ENCODE peak calls at places on chromosomes 6 and 20, in six cellular contexts. One of them, this sample, is unnamed.

GRCh38 chr20:24962182-24962492 is 13.1 kb downstream of the CST7 start:
- DNase-seq in right lobe of liver: no peak
- DNase-seq in aorta: no peak
- DNase-seq in fibroblast of lung: no peak
- DNase-seq in right cardiac atrium: no peak
- DNase-seq in stomach: no peak
- DNase-seq in this sample: peak; percentile 48

GRCh38 chr20:62631336-62632317 is 10.7 kb upstream of the SLCO4A1 start:
- DNase-seq in right lobe of liver: no peak
- DNase-seq in aorta: no peak
- DNase-seq in fibroblast of lung: no peak
- DNase-seq in right cardiac atrium: peak; percentile 5
- DNase-seq in stomach: no peak
- DNase-seq in this sample: no peak

GRCh38 chr6:33205172-33206026 is 944 bp downstream of the HSD17B8 start:
- DNase-seq in right lobe of liver: no peak
- DNase-seq in aorta: no peak
- DNase-seq in fibroblast of lung: no peak
- DNase-seq in right cardiac atrium: no peak
- DNase-seq in stomach: no peak
- DNase-seq in this sample: peak; percentile 75

GRCh38 chr6:125198285-125199009 is 44.9 kb downstream of the TPD52L1 start:
- DNase-seq in right lobe of liver: no peak
- DNase-seq in aorta: no peak
- DNase-seq in fibroblast of lung: no peak
- DNase-seq in right cardiac atrium: no peak
- DNase-seq in stomach: no peak
- DNase-seq in this sample: no peak

GRCh38 chr6:164283574-164283973 is 869.1 kb downstream of the QKI start:
- DNase-seq in right lobe of liver: no peak
- DNase-seq in aorta: no peak
- DNase-seq in fibroblast of lung: no peak
- DNase-seq in right cardiac atrium: no peak
- DNase-seq in stomach: no peak
- DNase-seq in this sample: no peak

GRCh38 chr20:9068232-9068781 is 580 bp upstream of the PLCB4 start:
- DNase-seq in right lobe of liver: no peak
- DNase-seq in aorta: peak; percentile 57
- DNase-seq in fibroblast of lung: no peak
- DNase-seq in right cardiac atrium: peak; percentile 47
- DNase-seq in stomach: peak; percentile 70
- DNase-seq in this sample: peak; percentile 69

GRCh38 chr6:43226192-43226851 is 3.0 kb downstream of the DNPH1 start:
- DNase-seq in right lobe of liver: no peak
- DNase-seq in aorta: no peak
- DNase-seq in fibroblast of lung: no peak
- DNase-seq in right cardiac atrium: no peak
- DNase-seq in stomach: no peak
- DNase-seq in this sample: no peak

GRCh38 chr6:68572975-68573374 is 62.1 kb upstream of the ADGRB3 start:
- DNase-seq in right lobe of liver: no peak
- DNase-seq in aorta: no peak
- DNase-seq in fibroblast of lung: no peak
- DNase-seq in right cardiac atrium: no peak
- DNase-seq in stomach: no peak
- DNase-seq in this sample: no peak

GRCh38 chr20:22453244-22454080 is 130.9 kb downstream of the FOXA2 start:
- DNase-seq in right lobe of liver: no peak
- DNase-seq in aorta: no peak
- DNase-seq in fibroblast of lung: no peak
- DNase-seq in right cardiac atrium: no peak
- DNase-seq in stomach: no peak
- DNase-seq in this sample: no peak

GRCh38 chr6:23784313-23784919 is 341.6 kb upstream of the NRSN1 start:
- DNase-seq in right lobe of liver: no peak
- DNase-seq in aorta: no peak
- DNase-seq in fibroblast of lung: no peak
- DNase-seq in right cardiac atrium: no peak
- DNase-seq in stomach: no peak
- DNase-seq in this sample: no peak

GRCh38 chr6:1371933-1372332 is 17.4 kb upstream of the FOXF2 start:
- DNase-seq in right lobe of liver: no peak
- DNase-seq in aorta: no peak
- DNase-seq in fibroblast of lung: no peak
- DNase-seq in right cardiac atrium: no peak
- DNase-seq in stomach: no peak
- DNase-seq in this sample: no peak

GRCh38 chr6:16717275-16717942 is 43.9 kb downstream of the ATXN1 start:
- DNase-seq in right lobe of liver: no peak
- DNase-seq in aorta: no peak
- DNase-seq in fibroblast of lung: no peak
- DNase-seq in right cardiac atrium: no peak
- DNase-seq in stomach: no peak
- DNase-seq in this sample: no peak
- H3K4me1 ChIP-seq in right lobe of liver: no peaks in the 10 kb centered on the region
- H3K4me1 ChIP-seq in aorta: peaks cover 9% of the 10 kb centered on the region
- H3K4me1 ChIP-seq in fibroblast of lung: peaks cover 9% of the 10 kb centered on the region
- H3K4me1 ChIP-seq in right cardiac atrium: peaks cover 13% of the 10 kb centered on the region
- H3K4me1 ChIP-seq in stomach: peaks cover 34% of the 10 kb centered on the region
- H3K4me1 ChIP-seq in this sample: peaks cover 27% of the 10 kb centered on the region

DNA sequence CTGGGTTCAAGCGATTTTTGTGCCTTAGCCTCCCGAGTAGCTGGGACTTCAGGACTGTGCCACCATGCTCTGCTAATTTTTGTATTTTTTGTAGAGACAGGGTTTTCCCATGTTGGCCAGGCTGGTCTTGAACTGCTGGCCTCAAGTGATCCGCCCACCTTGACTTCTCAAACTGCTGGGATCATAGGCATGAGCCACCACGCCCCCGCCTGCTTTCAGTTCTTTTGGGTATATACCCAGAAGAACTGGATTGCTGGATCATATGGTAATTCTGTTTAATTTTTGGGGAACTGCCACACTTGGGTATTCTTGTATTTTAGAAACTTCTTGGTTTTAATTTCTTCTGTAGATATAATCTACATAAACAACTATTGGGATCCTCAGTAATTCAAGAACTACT is 17.0 kb downstream of the CDS2 start:
- DNase-seq in right lobe of liver: no peak
- DNase-seq in aorta: no peak
- DNase-seq in fibroblast of lung: no peak
- DNase-seq in right cardiac atrium: no peak
- DNase-seq in stomach: no peak
- DNase-seq in this sample: no peak
- H3K4me1 ChIP-seq in right lobe of liver: peaks cover 5% of the 10 kb centered on the region
- H3K4me1 ChIP-seq in aorta: peaks cover 23% of the 10 kb centered on the region
- H3K4me1 ChIP-seq in fibroblast of lung: no peaks in the 10 kb centered on the region
- H3K4me1 ChIP-seq in right cardiac atrium: peaks cover 22% of the 10 kb centered on the region
- H3K4me1 ChIP-seq in stomach: peaks cover 35% of the 10 kb centered on the region
- H3K4me1 ChIP-seq in this sample: peaks cover 80% of the 10 kb centered on the region

DNA sequence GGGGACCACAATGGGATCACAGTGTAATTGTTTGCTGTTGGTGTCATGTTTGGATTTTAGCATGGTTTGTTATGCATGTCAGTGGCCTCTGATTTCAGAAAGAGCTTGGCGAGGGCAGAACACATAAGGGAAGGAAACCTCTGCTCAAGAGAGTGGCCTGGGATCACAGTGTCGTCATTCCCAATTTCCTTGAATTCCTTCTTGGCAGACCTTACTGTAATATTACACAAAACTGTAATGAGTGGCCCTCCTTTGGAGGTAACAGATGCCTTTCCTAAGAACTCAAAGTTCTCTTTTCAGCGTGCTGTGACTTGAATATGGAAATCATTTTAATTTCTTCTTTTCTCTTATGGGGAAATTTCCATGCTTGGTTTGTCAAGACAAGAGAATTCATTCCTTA is 46.9 kb downstream of the JAG1 start:
- DNase-seq in right lobe of liver: no peak
- DNase-seq in aorta: no peak
- DNase-seq in fibroblast of lung: peak; percentile 68
- DNase-seq in right cardiac atrium: no peak
- DNase-seq in stomach: no peak
- DNase-seq in this sample: no peak
- H3K4me1 ChIP-seq in right lobe of liver: no peaks in the 10 kb centered on the region
- H3K4me1 ChIP-seq in aorta: peaks cover 7% of the 10 kb centered on the region
- H3K4me1 ChIP-seq in fibroblast of lung: peaks cover 2% of the 10 kb centered on the region
- H3K4me1 ChIP-seq in right cardiac atrium: peaks cover 3% of the 10 kb centered on the region
- H3K4me1 ChIP-seq in stomach: no peaks in the 10 kb centered on the region
- H3K4me1 ChIP-seq in this sample: no peaks in the 10 kb centered on the region

DNA sequence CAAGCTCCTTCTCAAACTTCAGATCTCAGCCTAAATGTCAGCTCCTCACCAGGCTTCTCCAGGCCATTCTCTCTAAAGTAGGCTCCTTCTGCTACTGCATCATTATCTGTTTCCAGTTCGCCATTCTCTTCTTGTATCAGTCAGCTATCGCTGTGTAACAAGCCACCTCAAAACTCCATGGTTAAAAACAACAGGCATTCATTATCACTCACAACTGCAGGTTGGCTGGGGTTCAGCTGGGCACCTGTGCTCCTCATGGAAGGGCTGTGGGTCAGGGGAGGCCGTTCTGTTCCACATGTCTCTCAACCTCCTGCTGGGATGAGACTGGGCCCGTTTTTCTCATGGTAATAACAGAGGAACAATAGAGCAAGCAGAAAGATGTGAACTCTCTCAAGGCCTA is 28.7 kb downstream of the PRND start:
- DNase-seq in right lobe of liver: no peak
- DNase-seq in aorta: no peak
- DNase-seq in fibroblast of lung: no peak
- DNase-seq in right cardiac atrium: no peak
- DNase-seq in stomach: no peak
- DNase-seq in this sample: no peak
- H3K4me1 ChIP-seq in right lobe of liver: no peaks in the 10 kb centered on the region
- H3K4me1 ChIP-seq in aorta: no peaks in the 10 kb centered on the region
- H3K4me1 ChIP-seq in fibroblast of lung: no peaks in the 10 kb centered on the region
- H3K4me1 ChIP-seq in right cardiac atrium: no peaks in the 10 kb centered on the region
- H3K4me1 ChIP-seq in stomach: no peaks in the 10 kb centered on the region
- H3K4me1 ChIP-seq in this sample: no peaks in the 10 kb centered on the region

GRCh38 chr6:41694815-41695536 is 40.4 kb downstream of the TFEB start:
- DNase-seq in right lobe of liver: no peak
- DNase-seq in aorta: no peak
- DNase-seq in fibroblast of lung: no peak
- DNase-seq in right cardiac atrium: no peak
- DNase-seq in stomach: no peak
- DNase-seq in this sample: no peak

GRCh38 chr6:41692735-41693134 is 42.7 kb downstream of the TFEB start:
- DNase-seq in right lobe of liver: no peak
- DNase-seq in aorta: peak; percentile 12
- DNase-seq in fibroblast of lung: no peak
- DNase-seq in right cardiac atrium: no peak
- DNase-seq in stomach: no peak
- DNase-seq in this sample: no peak

GRCh38 chr6:41693281-41693838 is 42.0 kb downstream of the TFEB start:
- DNase-seq in right lobe of liver: no peak
- DNase-seq in aorta: peak; percentile 39
- DNase-seq in fibroblast of lung: no peak
- DNase-seq in right cardiac atrium: no peak
- DNase-seq in stomach: peak; percentile 59
- DNase-seq in this sample: no peak

GRCh38 chr6:41692080-41692675 is 43.2 kb downstream of the TFEB start:
- DNase-seq in right lobe of liver: no peak
- DNase-seq in aorta: peak; percentile 22
- DNase-seq in fibroblast of lung: no peak
- DNase-seq in right cardiac atrium: no peak
- DNase-seq in stomach: no peak
- DNase-seq in this sample: peak; percentile 57

GRCh38 chr6:41693866-41694265 is 41.5 kb downstream of the TFEB start:
- DNase-seq in right lobe of liver: no peak
- DNase-seq in aorta: peak; percentile 34
- DNase-seq in fibroblast of lung: no peak
- DNase-seq in right cardiac atrium: no peak
- DNase-seq in stomach: no peak
- DNase-seq in this sample: no peak
- H3K4me1 ChIP-seq in right lobe of liver: no peaks in the 10 kb centered on the region
- H3K4me1 ChIP-seq in aorta: no peaks in the 10 kb centered on the region
- H3K4me1 ChIP-seq in fibroblast of lung: peaks cover 4% of the 10 kb centered on the region
- H3K4me1 ChIP-seq in right cardiac atrium: peaks cover 4% of the 10 kb centered on the region
- H3K4me1 ChIP-seq in stomach: peaks cover 8% of the 10 kb centered on the region
- H3K4me1 ChIP-seq in this sample: peaks cover 32% of the 10 kb centered on the region

GRCh38 chr6:13447949-13448724 is 39.3 kb downstream of the GFOD1 start:
- DNase-seq in right lobe of liver: no peak
- DNase-seq in aorta: no peak
- DNase-seq in fibroblast of lung: no peak
- DNase-seq in right cardiac atrium: no peak
- DNase-seq in stomach: no peak
- DNase-seq in this sample: no peak
- H3K4me1 ChIP-seq in right lobe of liver: no peaks in the 10 kb centered on the region
- H3K4me1 ChIP-seq in aorta: no peaks in the 10 kb centered on the region
- H3K4me1 ChIP-seq in fibroblast of lung: peaks cover 12% of the 10 kb centered on the region
- H3K4me1 ChIP-seq in right cardiac atrium: peaks cover 44% of the 10 kb centered on the region
- H3K4me1 ChIP-seq in stomach: peaks cover 43% of the 10 kb centered on the region
- H3K4me1 ChIP-seq in this sample: peaks cover 23% of the 10 kb centered on the region

GRCh38 chr20:50193169-50193850 is 2.7 kb downstream of the CEBPB start:
- DNase-seq in right lobe of liver: peak; percentile 48
- DNase-seq in aorta: peak; percentile 55
- DNase-seq in fibroblast of lung: peak; percentile 51
- DNase-seq in right cardiac atrium: no peak
- DNase-seq in stomach: no peak
- DNase-seq in this sample: no peak
- H3K4me1 ChIP-seq in right lobe of liver: peaks cover 4% of the 10 kb centered on the region
- H3K4me1 ChIP-seq in aorta: no peaks in the 10 kb centered on the region
- H3K4me1 ChIP-seq in fibroblast of lung: peaks cover 9% of the 10 kb centered on the region
- H3K4me1 ChIP-seq in right cardiac atrium: peaks cover 12% of the 10 kb centered on the region
- H3K4me1 ChIP-seq in stomach: peaks cover 18% of the 10 kb centered on the region
- H3K4me1 ChIP-seq in this sample: peaks cover 29% of the 10 kb centered on the region

GRCh38 chr6:108650325-108650724 is 89.6 kb downstream of the FOXO3 start:
- DNase-seq in right lobe of liver: no peak
- DNase-seq in aorta: no peak
- DNase-seq in fibroblast of lung: no peak
- DNase-seq in right cardiac atrium: no peak
- DNase-seq in stomach: no peak
- DNase-seq in this sample: no peak

GRCh38 chr6:108651781-108652227 is 91.1 kb downstream of the FOXO3 start:
- DNase-seq in right lobe of liver: no peak
- DNase-seq in aorta: peak; percentile 66
- DNase-seq in fibroblast of lung: peak; percentile 86
- DNase-seq in right cardiac atrium: no peak
- DNase-seq in stomach: no peak
- DNase-seq in this sample: no peak

GRCh38 chr6:108651287-108651686 is 90.6 kb downstream of the FOXO3 start:
- DNase-seq in right lobe of liver: no peak
- DNase-seq in aorta: no peak
- DNase-seq in fibroblast of lung: no peak
- DNase-seq in right cardiac atrium: no peak
- DNase-seq in stomach: no peak
- DNase-seq in this sample: no peak

GRCh38 chr6:108652375-108652774 is 91.7 kb downstream of the FOXO3 start:
- DNase-seq in right lobe of liver: no peak
- DNase-seq in aorta: no peak
- DNase-seq in fibroblast of lung: no peak
- DNase-seq in right cardiac atrium: no peak
- DNase-seq in stomach: no peak
- DNase-seq in this sample: no peak

GRCh38 chr6:108650781-108651180 is 90.1 kb downstream of the FOXO3 start:
- DNase-seq in right lobe of liver: no peak
- DNase-seq in aorta: no peak
- DNase-seq in fibroblast of lung: peak; percentile 75
- DNase-seq in right cardiac atrium: no peak
- DNase-seq in stomach: no peak
- DNase-seq in this sample: no peak
- H3K4me1 ChIP-seq in right lobe of liver: peaks cover 2% of the 10 kb centered on the region
- H3K4me1 ChIP-seq in aorta: peaks cover 41% of the 10 kb centered on the region
- H3K4me1 ChIP-seq in fibroblast of lung: peaks cover 54% of the 10 kb centered on the region
- H3K4me1 ChIP-seq in right cardiac atrium: peaks cover 34% of the 10 kb centered on the region
- H3K4me1 ChIP-seq in stomach: peaks cover 61% of the 10 kb centered on the region
- H3K4me1 ChIP-seq in this sample: peaks cover 91% of the 10 kb centered on the region

GRCh38 chr6:20205722-20206154 is 6.5 kb downstream of the MBOAT1 start:
- DNase-seq in right lobe of liver: no peak
- DNase-seq in aorta: no peak
- DNase-seq in fibroblast of lung: no peak
- DNase-seq in right cardiac atrium: no peak
- DNase-seq in stomach: no peak
- DNase-seq in this sample: peak; percentile 79
- H3K4me1 ChIP-seq in right lobe of liver: no peaks in the 10 kb centered on the region
- H3K4me1 ChIP-seq in aorta: no peaks in the 10 kb centered on the region
- H3K4me1 ChIP-seq in fibroblast of lung: peaks cover 2% of the 10 kb centered on the region
- H3K4me1 ChIP-seq in right cardiac atrium: peaks cover 6% of the 10 kb centered on the region
- H3K4me1 ChIP-seq in stomach: peaks cover 88% of the 10 kb centered on the region
- H3K4me1 ChIP-seq in this sample: peaks cover 15% of the 10 kb centered on the region

This sample was measured in spleen.